ENCODE peak calls at places on chromosomes 7 and 10, in seven cellular contexts. O, K, N, D, Y, Q and W are unnamed samples. For H3K4me1, the result is how much of the 10 kb centered on the place peaks cover.

GRCh38 chr7:130669051-130669700 is 628 bp upstream of the COPG2 start:
- DNase-seq in O (no peak), K (no peak), N (no peak), D (no peak), Y (no peak), Q (no peak), W (no peak)

GRCh38 chr7:93044147-93044810 is 73.5 kb downstream of the SAMD9 start:
- DNase-seq in O (no peak), K (peak), N (no peak), D (no peak), Y (no peak), Q (no peak), W (no peak)

GRCh38 chr7:158353606-158354570 is 233.7 kb downstream of the PTPRN2 start:
- DNase-seq in O (peak), K (no peak), N (no peak), D (peak), Y (no peak), Q (no peak), W (no peak)

GRCh38 chr10:122499491-122499941 is 38.2 kb downstream of the HTRA1 start:
- DNase-seq in O (peak), K (peak), N (no peak), D (peak), Y (no peak), Q (no peak), W (no peak)

GRCh38 chr7:134502463-134502862 is 24.9 kb upstream of the AKR1B10 start:
- DNase-seq in O (peak), K (peak), N (no peak), D (peak), Y (no peak), Q (no peak), W (peak)

GRCh38 chr10:62661143-62661542 is 143.4 kb upstream of the ADO start:
- DNase-seq in O (no peak), K (no peak), N (no peak), D (no peak), Y (no peak), Q (no peak), W (no peak)

GRCh38 chr7:21939858-21940322 is 5.8 kb downstream of the CDCA7L start:
- DNase-seq in O (no peak), K (no peak), N (no peak), D (no peak), Y (no peak), Q (no peak), W (no peak)

GRCh38 chr7:81158189-81158588 is 239.3 kb upstream of the SEMA3C start:
- DNase-seq in O (no peak), K (peak), N (no peak), D (no peak), Y (no peak), Q (no peak), W (no peak)

GRCh38 chr10:103609231-103610082 is 116.0 kb downstream of the NEURL1 start:
- DNase-seq in O (no peak), K (peak), N (no peak), D (no peak), Y (no peak), Q (no peak), W (no peak)

GRCh38 chr7:119270045-119270464 is 1002.9 kb upstream of the KCND2 start:
- DNase-seq in O (peak), K (peak), N (peak), D (peak), Y (peak), Q (no peak), W (no peak)

GRCh38 chr7:113824117-113824823 is 94.5 kb downstream of the PPP1R3A start:
- DNase-seq in O (no peak), K (peak), N (no peak), D (no peak), Y (no peak), Q (no peak), W (no peak)

GRCh38 chr10:125083576-125083920 is 76.8 kb downstream of the CTBP2 start:
- DNase-seq in O (no peak), K (peak), N (no peak), D (no peak), Y (no peak), Q (peak), W (no peak)

GRCh38 chr7:130118294-130118693 is 48.0 kb downstream of the KLHDC10 start:
- DNase-seq in O (no peak), K (no peak), N (no peak), D (no peak), Y (no peak), Q (no peak), W (no peak)

GRCh38 chr7:103106336-103107070 is 31.6 kb downstream of the ARMC10 start:
- DNase-seq in O (no peak), K (peak), N (peak), D (no peak), Y (peak), Q (no peak), W (no peak)

GRCh38 chr10:66813122-66813521 is 112.7 kb upstream of the LRRTM3 start:
- DNase-seq in O (no peak), K (no peak), N (no peak), D (no peak), Y (no peak), Q (no peak), W (no peak)

GRCh38 chr10:75378403-75378802 is 23.2 kb downstream of the ZNF503 start:
- DNase-seq in O (no peak), K (no peak), N (no peak), D (no peak), Y (no peak), Q (no peak), W (no peak)

GRCh38 chr10:93363891-93364648 is 118.1 kb downstream of the MYOF start:
- DNase-seq in O (no peak), K (peak), N (no peak), D (no peak), Y (no peak), Q (peak), W (peak)

GRCh38 chr10:92124524-92125168 is 166.2 kb downstream of the CPEB3 start:
- DNase-seq in O (peak), K (peak), N (peak), D (peak), Y (peak), Q (no peak), W (no peak)

GRCh38 chr7:83355143-83355542 is 192.5 kb upstream of the PCLO start:
- DNase-seq in O (no peak), K (no peak), N (no peak), D (no peak), Y (no peak), Q (no peak), W (no peak)

GRCh38 chr10:119298788-119299187 is 91.4 kb downstream of the GRK5 start:
- DNase-seq in O (no peak), K (no peak), N (no peak), D (no peak), Y (no peak), Q (no peak), W (no peak)

GRCh38 chr10:119302172-119302571 is 94.8 kb downstream of the GRK5 start:
- DNase-seq in O (no peak), K (no peak), N (no peak), D (no peak), Y (no peak), Q (no peak), W (no peak)

GRCh38 chr10:119297207-119297968 is 90.0 kb downstream of the GRK5 start:
- DNase-seq in O (no peak), K (no peak), N (no peak), D (no peak), Y (no peak), Q (no peak), W (no peak)

GRCh38 chr10:119301397-119301796 is 94.0 kb downstream of the GRK5 start:
- DNase-seq in O (no peak), K (peak), N (no peak), D (peak), Y (no peak), Q (no peak), W (no peak)

GRCh38 chr10:119299531-119299930 is 92.2 kb downstream of the GRK5 start:
- DNase-seq in O (no peak), K (no peak), N (no peak), D (no peak), Y (peak), Q (no peak), W (no peak)
- TF ChIP-seq CTCF in O (no peak), K (peak), N (no peak), D (no peak), Y (no peak), Q (no peak), W (no peak)

DNA sequence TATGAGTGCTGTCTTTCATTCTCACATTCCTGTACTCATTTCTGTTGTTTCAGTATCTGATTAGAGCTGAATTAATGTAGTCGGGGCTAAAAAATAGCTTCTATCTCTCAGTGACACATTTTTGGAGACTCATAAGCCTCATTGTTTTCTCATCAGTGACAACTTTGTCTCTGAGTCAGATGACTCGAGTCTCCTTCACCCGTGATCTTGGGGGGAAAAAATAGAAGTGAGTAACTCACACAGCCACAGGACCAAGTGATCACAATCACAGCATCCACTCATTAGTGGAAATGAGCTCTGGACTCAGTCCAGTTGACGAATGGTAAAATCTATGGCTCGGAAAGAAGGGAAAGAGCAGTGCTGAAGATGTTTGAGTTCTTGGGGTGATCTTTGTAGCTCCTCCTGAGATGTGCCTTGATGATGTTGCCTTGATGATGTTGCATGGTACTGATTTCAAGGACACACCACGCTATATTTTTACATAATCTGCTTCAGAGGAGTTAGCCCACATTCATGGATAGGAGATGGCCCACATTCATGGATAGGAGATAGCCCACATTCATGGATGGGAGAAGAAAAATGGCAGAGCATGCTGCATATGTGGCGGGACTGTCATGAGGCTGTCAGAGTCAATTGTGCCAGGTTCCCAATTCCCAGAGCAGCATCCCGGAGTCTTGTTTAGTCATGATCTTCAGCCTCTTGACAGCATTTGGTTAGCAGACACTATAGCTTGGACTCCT is 214.7 kb downstream of the CELF2 start:
- DNase-seq in O (no peak), K (no peak), N (no peak), D (no peak), Y (no peak), Q (no peak), W (no peak)
- H3K4me1 ChIP-seq in O (under half), K (under half), N (under half), D (under half), Y (under half), Q (under half), W (under half)

GRCh38 chr10:64271508-64271907 is 750.3 kb downstream of the REEP3 start:
- DNase-seq in O (no peak), K (no peak), N (no peak), D (no peak), Y (no peak), Q (no peak), W (no peak)

GRCh38 chr10:64277536-64277935 is 756.3 kb downstream of the REEP3 start:
- DNase-seq in O (no peak), K (no peak), N (no peak), D (no peak), Y (no peak), Q (no peak), W (no peak)

GRCh38 chr10:64275774-64276173 is 754.6 kb downstream of the REEP3 start:
- DNase-seq in O (no peak), K (no peak), N (no peak), D (no peak), Y (no peak), Q (no peak), W (no peak)

DNA sequence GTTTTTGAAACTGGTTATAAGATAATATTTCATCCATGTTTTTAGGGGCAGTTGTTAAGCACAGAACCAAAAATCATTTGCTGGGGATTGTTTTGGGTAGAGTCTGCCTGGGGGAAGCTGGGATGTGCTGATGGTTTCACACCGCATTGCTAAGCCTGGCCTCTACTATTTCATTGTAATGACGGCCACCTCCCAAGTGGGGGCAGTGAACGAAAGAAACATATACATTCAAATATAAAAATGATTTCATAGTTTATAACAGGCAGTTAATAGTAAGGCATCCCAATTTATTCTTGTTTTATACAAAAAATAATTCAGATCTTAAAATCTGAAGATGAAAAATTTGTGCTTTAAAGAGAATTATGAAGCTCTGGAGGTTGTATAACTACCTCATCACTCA is 750.8 kb downstream of the REEP3 start:
- DNase-seq in O (no peak), K (no peak), N (no peak), D (no peak), Y (no peak), Q (no peak), W (no peak)
- TF ChIP-seq CTCF in O (no peak), K (peak), N (peak), D (no peak), Y (no peak), Q (no peak), W (no peak)

DNA sequence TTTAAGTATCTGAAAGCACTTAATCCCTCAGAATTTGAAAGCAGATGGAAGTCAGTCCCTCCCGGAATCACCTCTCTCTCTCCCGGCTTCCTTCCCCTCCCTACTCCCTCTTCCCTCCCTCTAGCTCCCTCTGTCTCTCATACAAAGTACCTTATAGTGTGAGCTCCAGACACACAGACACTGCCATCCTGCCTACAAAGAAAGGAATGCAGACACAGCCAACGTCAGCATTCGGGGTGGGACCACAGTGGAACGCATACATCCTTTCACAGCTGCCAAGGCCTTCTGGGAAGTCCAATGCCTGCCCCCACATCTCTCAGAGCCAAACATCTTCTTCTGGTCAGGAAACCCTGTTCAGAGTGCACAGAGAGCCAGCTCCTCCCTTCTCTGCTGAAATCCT is 9.3 kb downstream of the NOD1 start:
- DNase-seq in O (peak), K (peak), N (peak), D (peak), Y (peak), Q (peak), W (peak)
- H3K4me1 ChIP-seq in O (under half), K (half or more), N (under half), D (half or more), Y (half or more), Q (half or more), W (under half)

DNA sequence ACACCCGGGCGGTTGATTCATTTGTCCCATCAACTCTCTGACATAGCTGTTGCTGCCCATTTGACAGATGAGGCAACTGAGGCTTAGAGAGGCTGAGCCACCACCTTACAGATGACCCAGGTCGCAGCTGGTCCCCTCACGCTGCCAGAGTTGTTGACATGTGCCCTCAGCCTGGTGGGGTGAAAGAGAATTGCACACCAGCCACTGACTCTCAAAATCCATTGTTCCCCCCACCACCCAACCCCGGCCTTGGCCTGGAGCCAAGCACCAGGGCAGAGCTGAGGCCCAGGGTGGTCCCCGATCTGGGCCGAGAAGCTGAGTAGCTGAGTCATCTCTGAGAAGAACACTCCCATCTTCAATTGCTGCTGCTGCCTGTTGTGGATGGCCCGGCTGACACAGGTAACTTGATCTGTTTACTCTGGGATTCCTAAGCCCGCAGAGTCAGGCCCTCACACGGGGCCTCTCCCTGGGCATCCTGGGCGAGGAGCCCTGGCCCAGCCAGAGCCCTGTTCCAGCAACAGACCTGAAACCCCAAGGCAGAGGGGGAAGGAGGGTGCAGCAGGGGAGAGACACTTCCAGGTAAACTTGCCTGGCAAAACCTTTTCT is 27.5 kb downstream of the PVRIG start:
- DNase-seq in O (no peak), K (peak), N (peak), D (no peak), Y (peak), Q (no peak), W (no peak)
- TF ChIP-seq CTCF in O (no peak), K (peak), N (no peak), D (no peak), Y (no peak), Q (no peak), W (no peak)

DNA sequence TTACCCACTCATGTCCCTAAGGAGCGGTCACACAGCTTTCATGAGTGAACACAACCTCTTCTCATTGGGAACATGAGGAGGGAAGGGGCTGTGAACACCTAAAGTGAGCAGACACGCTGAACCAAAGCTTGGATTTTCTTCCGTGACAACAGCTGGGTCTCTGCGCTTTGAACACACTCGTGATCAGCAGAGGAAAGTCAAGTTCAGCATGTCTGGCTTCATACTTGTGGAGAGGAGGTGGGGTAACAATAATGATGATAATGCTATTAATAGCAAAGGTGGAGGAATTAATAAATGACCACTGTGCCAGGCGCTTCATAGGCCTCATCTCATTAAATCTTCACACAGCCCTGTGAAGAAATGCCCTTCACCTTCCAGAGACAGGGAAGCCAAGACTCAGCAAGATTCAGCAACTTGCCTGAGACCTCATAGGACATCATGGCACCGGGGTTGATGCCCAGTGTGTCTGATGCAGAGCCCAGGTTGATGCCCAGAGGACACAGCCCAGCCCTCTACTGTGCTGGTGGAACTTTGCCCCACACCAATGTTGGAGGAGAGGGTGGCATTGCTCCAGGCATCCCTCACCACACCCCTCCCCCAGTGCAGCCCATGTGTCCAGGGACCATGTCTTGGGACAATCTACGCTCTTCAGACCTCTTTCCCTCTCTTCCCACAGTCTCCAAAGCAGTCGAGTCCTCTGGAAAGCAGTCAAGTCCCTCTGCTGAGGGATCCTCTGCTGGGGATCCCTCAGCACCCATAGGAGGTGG is 40.6 kb downstream of the GSDME start:
- DNase-seq in O (no peak), K (no peak), N (no peak), D (no peak), Y (no peak), Q (no peak), W (no peak)
- H3K4me1 ChIP-seq in O (under half), K (under half), N (under half), D (under half), Y (under half), Q (under half), W (under half)

DNA sequence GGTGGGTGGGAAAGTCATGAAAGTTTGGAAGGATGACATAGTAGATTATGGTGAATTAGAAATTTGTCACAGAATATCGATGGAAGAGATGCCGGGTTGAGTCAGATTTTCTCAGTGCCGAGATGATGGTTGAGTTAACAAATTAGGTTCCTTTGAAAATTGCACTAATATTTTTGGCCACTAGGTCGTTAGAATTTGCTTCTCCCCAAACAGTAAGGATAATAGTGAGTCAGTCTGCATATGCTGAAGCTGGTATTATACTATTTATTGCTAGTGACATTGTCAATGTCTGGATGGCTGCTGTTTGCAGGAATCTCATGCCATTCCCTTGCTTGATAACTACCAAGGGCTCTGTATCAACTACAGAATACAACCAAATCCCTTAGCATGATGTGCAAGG is 37.7 kb upstream of the MINDY3 start:
- DNase-seq in O (no peak), K (peak), N (no peak), D (no peak), Y (no peak), Q (no peak), W (no peak)
- TF ChIP-seq CTCF in O (no peak), K (peak), N (peak), D (peak), Y (peak), Q (peak), W (no peak)

GRCh38 chr7:67380326-67380725 is 383.7 kb downstream of the TYW1 start:
- DNase-seq in O (no peak), K (no peak), N (no peak), D (no peak), Y (no peak), Q (no peak), W (no peak)
- H3K4me1 ChIP-seq in O (under half), K (under half), N (under half), D (under half), Y (under half), Q (under half), W (under half)